ENCODE peak calls at places on chromosome 17, in four cellular contexts. O is fibroblast of lung, I is colonic mucosa, M is H1. V is an unnamed sample.

GRCh38 chr17:19716108-19717030 is at the start of gene SLC47A2:
- DNase-seq in O (no peak), I (no peak), M (peak), V (no peak)

GRCh38 chr17:83151056-83151441 is 71.6 kb downstream of the METRNL start:
- DNase-seq in O (no peak), I (no peak), M (no peak), V (no peak)

GRCh38 chr17:39014044-39014794 is 47.0 kb upstream of the FBXO47 start:
- DNase-seq in O (peak), I (no peak), M (no peak), V (no peak)

GRCh38 chr17:12402963-12403622 is 262.6 kb upstream of the MYOCD start:
- DNase-seq in O (peak), I (no peak), M (no peak), V (no peak)

GRCh38 chr17:10626378-10626777 is 30.7 kb downstream of the MYH3 start:
- DNase-seq in O (no peak), I (no peak), M (no peak), V (no peak)

GRCh38 chr17:3221850-3222249 is 14.4 kb downstream of the OR1A1 start:
- DNase-seq in O (no peak), I (no peak), M (no peak), V (no peak)

GRCh38 chr17:19978206-19978802 is 676 bp upstream of the AKAP10 start:
- DNase-seq in O (no peak), I (peak), M (no peak), V (no peak)

GRCh38 chr17:12790806-12791148 is 1.5 kb downstream of the ARHGAP44 start:
- DNase-seq in O (no peak), I (no peak), M (no peak), V (no peak)

GRCh38 chr17:78130439-78131101 is at the start of gene TMC8:
- DNase-seq in O (no peak), I (no peak), M (no peak), V (no peak)

GRCh38 chr17:13287226-13287625 is 269.4 kb upstream of the ELAC2 start:
- DNase-seq in O (no peak), I (no peak), M (no peak), V (no peak)

GRCh38 chr17:20097362-20097761 is 88.2 kb downstream of the SPECC1 start:
- DNase-seq in O (no peak), I (no peak), M (no peak), V (no peak)

GRCh38 chr17:61401280-61402072 is 1.8 kb downstream of the TBX2 start:
- DNase-seq in O (peak), I (no peak), M (peak), V (no peak)

GRCh38 chr17:83183951-83184506 is 104.6 kb downstream of the METRNL start:
- DNase-seq in O (no peak), I (peak), M (peak), V (no peak)

GRCh38 chr17:21376835-21377690 is 906 bp downstream of the KCNJ12 start:
- DNase-seq in O (peak), I (no peak), M (peak), V (no peak)

GRCh38 chr17:42279776-42280630 is 3.8 kb upstream of the STAT5B start:
- DNase-seq in O (no peak), I (no peak), M (no peak), V (no peak)

GRCh38 chr17:27354051-27354490 is 60.2 kb downstream of the WSB1 start:
- DNase-seq in O (no peak), I (no peak), M (no peak), V (no peak)

GRCh38 chr17:62690168-62690897 is 62.9 kb downstream of the MRC2 start:
- DNase-seq in O (no peak), I (no peak), M (no peak), V (no peak)

GRCh38 chr17:19386974-19387920 is at the start of gene MFAP4:
- DNase-seq in O (peak), I (peak), M (peak), V (peak)

GRCh38 chr17:59038734-59039133 is 67.9 kb downstream of the TRIM37 start:
- DNase-seq in O (peak), I (no peak), M (no peak), V (no peak)

DNA sequence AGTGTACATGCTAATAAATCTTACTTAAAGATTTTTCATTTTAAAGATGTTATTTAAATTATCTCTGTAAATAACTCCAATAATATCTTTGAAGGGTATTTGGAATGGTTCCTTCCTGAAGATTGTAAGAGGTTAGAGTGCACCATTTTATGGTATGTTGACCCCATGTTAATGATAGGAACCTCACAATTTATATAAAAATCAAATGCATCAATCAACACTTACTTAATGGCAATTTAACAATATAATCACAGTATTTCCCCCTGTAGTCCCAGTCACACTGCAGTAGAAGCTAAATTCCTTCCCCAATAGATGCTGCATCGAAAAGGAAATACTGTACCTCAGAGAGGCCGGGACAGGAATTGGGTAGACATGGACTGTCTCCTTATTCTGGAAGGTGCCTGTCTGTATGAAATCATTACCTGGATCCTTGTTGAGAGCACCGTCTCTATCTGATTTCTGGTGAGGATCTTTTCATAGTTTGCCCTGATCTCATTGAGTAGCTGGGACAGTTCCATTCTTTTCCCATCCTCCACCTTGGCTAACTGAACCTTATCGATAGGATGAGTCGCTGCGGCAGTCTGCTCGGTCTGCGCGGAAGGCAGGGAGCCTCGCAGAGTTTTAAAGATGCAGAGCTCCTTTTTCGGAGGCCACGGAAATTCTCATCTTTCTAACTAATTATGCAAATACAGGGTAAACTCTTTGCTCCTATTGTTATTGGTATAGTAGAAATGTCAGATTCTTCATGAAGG is at the start of gene KRT222:
- DNase-seq in O (no peak), I (no peak), M (no peak), V (no peak)
- H3K4me3 ChIP-seq in O (peak), I (no peak), M (no peak), V (no peak)

GRCh38 chr17:81420769-81421462 is 25.7 kb downstream of the BAHCC1 start:
- DNase-seq in O (peak), I (no peak), M (no peak), V (no peak)
- H3K27ac ChIP-seq in O (peak), I (peak), M (no peak), V (peak)

GRCh38 chr17:1484586-1485310 is 7.7 kb downstream of the MYO1C start:
- DNase-seq in O (peak), I (peak), M (peak), V (no peak)
- H3K9ac ChIP-seq in O (peak), I (peak), M (no peak), V (peak)

GRCh38 chr17:34644941-34645550 is 65.7 kb downstream of the TMEM132E start:
- DNase-seq in O (no peak), I (no peak), M (no peak), V (no peak)
- H3K4me3 ChIP-seq in O (no peak), I (no peak), M (no peak), V (no peak)

GRCh38 chr17:45020354-45021138 is 30.9 kb downstream of the DCAKD start:
- DNase-seq in O (peak), I (peak), M (peak), V (no peak)

GRCh38 chr17:45016823-45017222 is 34.6 kb downstream of the DCAKD start:
- DNase-seq in O (no peak), I (no peak), M (no peak), V (no peak)

GRCh38 chr17:45016237-45016636 is 35.2 kb downstream of the DCAKD start:
- DNase-seq in O (no peak), I (no peak), M (no peak), V (no peak)

GRCh38 chr17:45019177-45019711 is 32.2 kb downstream of the DCAKD start:
- DNase-seq in O (peak), I (peak), M (no peak), V (no peak)

GRCh38 chr17:45018514-45019176 is 32.8 kb downstream of the DCAKD start:
- DNase-seq in O (peak), I (peak), M (no peak), V (no peak)
- H3K27ac ChIP-seq in O (no peak), I (no peak), M (no peak), V (no peak)

GRCh38 chr17:57852041-57852954 is 2.5 kb upstream of the MRPS23 start:
- DNase-seq in O (no peak), I (no peak), M (peak), V (no peak)
- H3K9ac ChIP-seq in O (no peak), I (peak), M (no peak), V (no peak)

GRCh38 chr17:81959362-81960129 is 1.4 kb downstream of the NOTUM start:
- DNase-seq in O (peak), I (peak), M (peak), V (no peak)
- H3K4me3 ChIP-seq in O (no peak), I (peak), M (no peak), V (peak)

GRCh38 chr17:65537343-65537844 is 24.1 kb downstream of the AXIN2 start:
- DNase-seq in O (no peak), I (no peak), M (no peak), V (no peak)
- H3K27ac ChIP-seq in O (no peak), I (no peak), M (no peak), V (no peak)

GRCh38 chr17:7445011-7445927 is at the start of gene CHRNB1:
- DNase-seq in O (peak), I (peak), M (peak), V (no peak)
- H3K9ac ChIP-seq in O (no peak), I (peak), M (peak), V (no peak)

DNA sequence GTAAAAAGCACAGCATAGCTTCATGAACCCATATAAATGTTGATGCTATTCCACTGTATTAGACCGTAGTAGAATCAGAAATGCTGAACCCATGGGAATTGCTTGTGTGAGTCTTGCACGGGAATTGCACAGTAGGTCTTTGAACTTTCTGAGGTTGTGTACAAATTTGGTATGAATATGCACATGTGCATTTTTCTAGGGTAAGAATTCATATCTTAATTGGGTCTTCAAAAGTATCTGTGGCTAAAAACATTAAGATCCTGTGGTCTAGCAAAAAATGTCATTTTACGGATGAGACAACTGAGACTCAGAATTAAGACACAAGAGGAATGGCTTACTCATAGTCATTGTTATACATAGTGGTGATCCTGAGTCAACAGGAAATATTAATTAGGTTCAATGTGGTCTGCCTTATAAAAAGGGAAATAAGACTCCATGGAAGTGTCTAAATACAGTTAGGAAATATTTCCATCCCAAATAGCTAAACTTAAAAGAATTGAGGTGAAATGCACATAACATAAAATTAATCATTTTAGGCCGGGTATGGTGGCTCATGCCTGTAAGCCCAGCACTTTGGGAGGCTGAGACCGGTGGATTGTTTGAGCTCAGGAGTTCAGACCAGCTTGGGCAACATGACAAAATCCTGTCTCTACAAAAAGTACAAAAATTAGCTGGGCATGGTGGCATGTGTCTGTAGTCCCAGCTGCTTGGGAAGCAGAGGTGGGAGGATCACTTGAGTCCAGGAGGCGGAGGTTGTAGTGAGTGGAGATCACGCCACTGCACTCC is 22.8 kb downstream of the TAOK1 start:
- DNase-seq in O (peak), I (no peak), M (peak), V (peak)
- H3K4me3 ChIP-seq in O (no peak), I (no peak), M (no peak), V (peak)

V was measured in SK-N-MC.